ENCODE peak calls at places on chromosomes 11 and 22, in five cellular contexts. One of them, this sample, is unnamed.

GRCh38 chr11:12410006-12410728 is 32.8 kb downstream of the PARVA start:
- DNase-seq in transverse colon: no peak
- DNase-seq in endothelial cell of umbilical vein: peak; percentile 15
- DNase-seq in HCT116: no peak
- DNase-seq in K562: no peak
- DNase-seq in this sample: no peak

GRCh38 chr22:49727191-49727880 is 100.3 kb downstream of the BRD1 start:
- DNase-seq in transverse colon: no peak
- DNase-seq in endothelial cell of umbilical vein: no peak
- DNase-seq in HCT116: no peak
- DNase-seq in K562: no peak
- DNase-seq in this sample: no peak

GRCh38 chr11:129279326-129280026 is 87.4 kb upstream of the ARHGAP32 start:
- DNase-seq in transverse colon: peak; percentile 84
- DNase-seq in endothelial cell of umbilical vein: peak; percentile 70
- DNase-seq in HCT116: peak; percentile 37
- DNase-seq in K562: no peak
- DNase-seq in this sample: peak; percentile 47

GRCh38 chr11:99814021-99814420 is 793.3 kb downstream of the CNTN5 start:
- DNase-seq in transverse colon: no peak
- DNase-seq in endothelial cell of umbilical vein: no peak
- DNase-seq in HCT116: no peak
- DNase-seq in K562: no peak
- DNase-seq in this sample: no peak

GRCh38 chr22:23534201-23534850 is 45.8 kb downstream of the IGLL1 start:
- DNase-seq in transverse colon: no peak
- DNase-seq in endothelial cell of umbilical vein: no peak
- DNase-seq in HCT116: no peak
- DNase-seq in K562: no peak
- DNase-seq in this sample: no peak

GRCh38 chr22:45441158-45441557 is 27.7 kb downstream of the RIBC2 start:
- DNase-seq in transverse colon: peak; percentile 51
- DNase-seq in endothelial cell of umbilical vein: peak; percentile 21
- DNase-seq in HCT116: peak; percentile 42
- DNase-seq in K562: no peak
- DNase-seq in this sample: no peak

GRCh38 chr11:103683581-103683980 is 352.9 kb upstream of the DDI1 start:
- DNase-seq in transverse colon: no peak
- DNase-seq in endothelial cell of umbilical vein: peak; percentile 83
- DNase-seq in HCT116: no peak
- DNase-seq in K562: no peak
- DNase-seq in this sample: no peak

GRCh38 chr22:37043828-37044538 is 7.6 kb upstream of the KCTD17 start:
- DNase-seq in transverse colon: peak; percentile 89
- DNase-seq in endothelial cell of umbilical vein: peak; percentile 44
- DNase-seq in HCT116: peak; percentile 47
- DNase-seq in K562: peak; percentile 74
- DNase-seq in this sample: peak; percentile 57

GRCh38 chr22:18021431-18021830 is 2.9 kb downstream of the MICAL3 start:
- DNase-seq in transverse colon: no peak
- DNase-seq in endothelial cell of umbilical vein: no peak
- DNase-seq in HCT116: no peak
- DNase-seq in K562: no peak
- DNase-seq in this sample: no peak

GRCh38 chr22:22144858-22145257 is 99.7 kb upstream of the VPREB1 start:
- DNase-seq in transverse colon: no peak
- DNase-seq in endothelial cell of umbilical vein: no peak
- DNase-seq in HCT116: no peak
- DNase-seq in K562: no peak
- DNase-seq in this sample: no peak

GRCh38 chr22:38927033-38927789 is 30.2 kb upstream of the APOBEC3A start:
- DNase-seq in transverse colon: peak; percentile 88
- DNase-seq in endothelial cell of umbilical vein: peak; percentile 63
- DNase-seq in HCT116: peak; percentile 74
- DNase-seq in K562: no peak
- DNase-seq in this sample: peak; percentile 50

GRCh38 chr11:13118194-13118593 is 109.1 kb downstream of the RASSF10 start:
- DNase-seq in transverse colon: no peak
- DNase-seq in endothelial cell of umbilical vein: peak; percentile 79
- DNase-seq in HCT116: peak; percentile 78
- DNase-seq in K562: no peak
- DNase-seq in this sample: no peak

GRCh38 chr11:95444309-95445202 is 213.6 kb upstream of the SESN3 start:
- DNase-seq in transverse colon: no peak
- DNase-seq in endothelial cell of umbilical vein: no peak
- DNase-seq in HCT116: no peak
- DNase-seq in K562: no peak
- DNase-seq in this sample: no peak

GRCh38 chr11:73957654-73958361 is 7.0 kb downstream of the DNAJB13 start:
- DNase-seq in transverse colon: no peak
- DNase-seq in endothelial cell of umbilical vein: no peak
- DNase-seq in HCT116: no peak
- DNase-seq in K562: no peak
- DNase-seq in this sample: no peak

GRCh38 chr11:13344818-13345217 is 67.2 kb downstream of the BMAL1 start:
- DNase-seq in transverse colon: no peak
- DNase-seq in endothelial cell of umbilical vein: no peak
- DNase-seq in HCT116: no peak
- DNase-seq in K562: no peak
- DNase-seq in this sample: no peak

GRCh38 chr11:70364745-70365535 is 33.4 kb upstream of the CTTN start:
- DNase-seq in transverse colon: no peak
- DNase-seq in endothelial cell of umbilical vein: no peak
- DNase-seq in HCT116: no peak
- DNase-seq in K562: no peak
- DNase-seq in this sample: no peak

GRCh38 chr11:44464741-44465140 is 100.7 kb upstream of the CD82 start:
- DNase-seq in transverse colon: no peak
- DNase-seq in endothelial cell of umbilical vein: no peak
- DNase-seq in HCT116: peak; percentile 53
- DNase-seq in K562: no peak
- DNase-seq in this sample: no peak

GRCh38 chr11:112634551-112634950 is 326.7 kb upstream of the NCAM1 start:
- DNase-seq in transverse colon: no peak
- DNase-seq in endothelial cell of umbilical vein: no peak
- DNase-seq in HCT116: no peak
- DNase-seq in K562: no peak
- DNase-seq in this sample: no peak
- TF ChIP-seq POLR2AphosphoS5 in transverse colon: no peak
- TF ChIP-seq POLR2AphosphoS5 in endothelial cell of umbilical vein: no peak
- TF ChIP-seq POLR2AphosphoS5 in HCT116: no peak
- TF ChIP-seq POLR2AphosphoS5 in K562: no peak
- TF ChIP-seq POLR2AphosphoS5 in this sample: no peak

GRCh38 chr11:72789493-72790131 is 4.2 kb downstream of the STARD10 start:
- DNase-seq in transverse colon: no peak
- DNase-seq in endothelial cell of umbilical vein: no peak
- DNase-seq in HCT116: no peak
- DNase-seq in K562: no peak
- DNase-seq in this sample: no peak

GRCh38 chr11:72793452-72794367 is at the start of gene STARD10:
- DNase-seq in transverse colon: peak; percentile 96
- DNase-seq in endothelial cell of umbilical vein: peak; percentile 96
- DNase-seq in HCT116: peak; percentile 87
- DNase-seq in K562: peak; percentile 99
- DNase-seq in this sample: peak; percentile 92

GRCh38 chr11:72792437-72793021 is 1.3 kb downstream of the STARD10 start:
- DNase-seq in transverse colon: no peak
- DNase-seq in endothelial cell of umbilical vein: no peak
- DNase-seq in HCT116: no peak
- DNase-seq in K562: no peak
- DNase-seq in this sample: no peak

GRCh38 chr11:72788250-72788649 is 5.6 kb downstream of the STARD10 start:
- DNase-seq in transverse colon: no peak
- DNase-seq in endothelial cell of umbilical vein: no peak
- DNase-seq in HCT116: no peak
- DNase-seq in K562: no peak
- DNase-seq in this sample: no peak

DNA sequence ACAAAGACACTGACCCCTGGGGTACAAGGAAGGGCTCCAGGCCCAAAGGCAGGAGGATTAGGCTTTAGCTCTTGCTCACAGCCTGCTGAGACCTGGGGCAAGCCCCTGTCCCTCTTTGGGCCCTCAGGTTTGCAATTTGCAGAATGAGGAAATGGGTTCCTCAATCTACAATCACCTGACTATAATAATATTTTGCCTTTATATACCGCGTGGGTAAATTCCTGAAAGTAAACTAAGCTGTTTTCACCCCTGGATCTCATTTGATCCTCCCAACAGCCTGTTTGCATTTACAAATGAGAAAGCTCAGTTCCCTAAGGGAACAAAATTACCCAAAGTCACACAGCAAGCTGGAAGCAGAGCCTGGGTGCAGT is 781 bp downstream of the STARD10 start:
- DNase-seq in transverse colon: no peak
- DNase-seq in endothelial cell of umbilical vein: no peak
- DNase-seq in HCT116: no peak
- DNase-seq in K562: no peak
- DNase-seq in this sample: no peak
- H3K4me1 ChIP-seq in transverse colon: peaks cover 16% of the 10 kb centered on the region
- H3K4me1 ChIP-seq in endothelial cell of umbilical vein: peaks cover 3% of the 10 kb centered on the region
- H3K4me1 ChIP-seq in HCT116: peaks cover 19% of the 10 kb centered on the region
- H3K4me1 ChIP-seq in K562: peaks cover 22% of the 10 kb centered on the region
- H3K4me1 ChIP-seq in this sample: peaks cover 4% of the 10 kb centered on the region

GRCh38 chr11:16403851-16404250 is 47.5 kb upstream of the SOX6 start:
- DNase-seq in transverse colon: no peak
- DNase-seq in endothelial cell of umbilical vein: no peak
- DNase-seq in HCT116: no peak
- DNase-seq in K562: no peak
- DNase-seq in this sample: no peak
- TF ChIP-seq CTCF in transverse colon: no peak
- TF ChIP-seq CTCF in endothelial cell of umbilical vein: no peak
- TF ChIP-seq CTCF in HCT116: no peak
- TF ChIP-seq CTCF in K562: no peak
- TF ChIP-seq CTCF in this sample: no peak

GRCh38 chr22:27895600-27895999 is 23.5 kb downstream of the PITPNB start:
- DNase-seq in transverse colon: no peak
- DNase-seq in endothelial cell of umbilical vein: no peak
- DNase-seq in HCT116: no peak
- DNase-seq in K562: no peak
- DNase-seq in this sample: no peak

GRCh38 chr22:27888310-27888709 is 30.7 kb downstream of the PITPNB start:
- DNase-seq in transverse colon: no peak
- DNase-seq in endothelial cell of umbilical vein: no peak
- DNase-seq in HCT116: no peak
- DNase-seq in K562: no peak
- DNase-seq in this sample: no peak

GRCh38 chr22:27896251-27896650 is 22.8 kb downstream of the PITPNB start:
- DNase-seq in transverse colon: peak; percentile 30
- DNase-seq in endothelial cell of umbilical vein: no peak
- DNase-seq in HCT116: no peak
- DNase-seq in K562: no peak
- DNase-seq in this sample: no peak

GRCh38 chr22:27892811-27893210 is 26.2 kb downstream of the PITPNB start:
- DNase-seq in transverse colon: no peak
- DNase-seq in endothelial cell of umbilical vein: no peak
- DNase-seq in HCT116: no peak
- DNase-seq in K562: no peak
- DNase-seq in this sample: no peak

DNA sequence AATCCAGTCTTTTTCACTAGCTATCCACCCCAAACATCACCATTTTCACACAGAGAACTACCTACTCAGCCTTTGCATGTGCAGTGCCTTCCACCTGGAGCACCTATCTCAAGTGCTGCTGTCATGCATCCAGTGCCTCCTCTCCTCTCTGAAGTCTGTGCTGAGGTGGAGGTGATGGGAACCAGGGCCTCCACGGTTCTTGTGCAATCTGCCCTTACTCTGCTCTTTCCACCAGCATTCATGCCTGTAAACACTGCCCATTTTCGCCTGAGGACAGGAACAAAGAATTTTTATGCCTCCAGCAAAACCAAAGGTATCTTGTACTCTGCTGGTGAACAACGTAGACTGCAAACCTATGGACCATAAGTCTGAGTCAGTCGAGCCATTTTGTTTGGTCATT is 27.0 kb downstream of the PITPNB start:
- DNase-seq in transverse colon: no peak
- DNase-seq in endothelial cell of umbilical vein: no peak
- DNase-seq in HCT116: no peak
- DNase-seq in K562: no peak
- DNase-seq in this sample: no peak
- TF ChIP-seq POLR2AphosphoS5 in transverse colon: no peak
- TF ChIP-seq POLR2AphosphoS5 in endothelial cell of umbilical vein: no peak
- TF ChIP-seq POLR2AphosphoS5 in HCT116: no peak
- TF ChIP-seq POLR2AphosphoS5 in K562: no peak
- TF ChIP-seq POLR2AphosphoS5 in this sample: no peak

GRCh38 chr22:20055144-20055543 is 24.9 kb upstream of the DGCR8 start:
- DNase-seq in transverse colon: no peak
- DNase-seq in endothelial cell of umbilical vein: no peak
- DNase-seq in HCT116: no peak
- DNase-seq in K562: no peak
- DNase-seq in this sample: no peak
- H3K4me1 ChIP-seq in transverse colon: no peaks in the 10 kb centered on the region
- H3K4me1 ChIP-seq in endothelial cell of umbilical vein: no peaks in the 10 kb centered on the region
- H3K4me1 ChIP-seq in HCT116: no peaks in the 10 kb centered on the region
- H3K4me1 ChIP-seq in K562: peaks cover 24% of the 10 kb centered on the region
- H3K4me1 ChIP-seq in this sample: no peaks in the 10 kb centered on the region